ENCODE peak calls at places on chromosomes 2 and 18, in six cellular contexts. W is PC-3, M is MM.1S, C is GM23338, V is HCT116, T is hepatocyte. Q is an unnamed sample.

GRCh38 chr18:22432672-22433137 is 15.0 kb upstream of the CTAGE1 start:
- DNase-seq in M (no peak), C (no peak), V (peak), W (peak), T (peak), Q (no peak)

GRCh38 chr18:9901377-9901776 is 12.4 kb upstream of the VAPA start:
- DNase-seq in W (no peak), V (no peak), C (no peak), M (no peak), T (no peak), Q (no peak)

GRCh38 chr2:241496003-241496707 is 12.2 kb downstream of the STK25 start:
- DNase-seq in M (no peak), V (no peak), T (no peak), W (no peak), C (no peak), Q (no peak)

GRCh38 chr2:5696741-5697521 is 4.7 kb downstream of the SOX11 start:
- DNase-seq in T (peak), M (peak), W (no peak), V (no peak), C (peak), Q (peak)

GRCh38 chr2:69097148-69097610 is 84.2 kb downstream of the ANTXR1 start:
- DNase-seq in T (no peak), V (no peak), W (no peak), C (no peak), M (no peak), Q (no peak)

GRCh38 chr2:232871418-232871834 is 1.4 kb downstream of the SNORC start:
- DNase-seq in T (no peak), C (no peak), W (no peak), V (no peak), M (no peak), Q (no peak)

GRCh38 chr2:195590866-195591215 is 66.2 kb upstream of the SLC39A10 start:
- DNase-seq in T (peak), M (no peak), W (no peak), C (no peak), V (no peak), Q (no peak)

GRCh38 chr2:137031731-137032130 is 266.4 kb downstream of the THSD7B start:
- DNase-seq in C (no peak), T (no peak), M (no peak), V (no peak), W (no peak), Q (no peak)

GRCh38 chr2:127605691-127606277 is 40.2 kb upstream of the GPR17 start:
- DNase-seq in T (no peak), M (no peak), W (no peak), C (no peak), V (no peak), Q (no peak)

GRCh38 chr2:63842149-63843061 is 709 bp downstream of the UGP2 start:
- DNase-seq in V (no peak), W (peak), C (no peak), T (peak), M (peak), Q (peak)

GRCh38 chr2:222930862-222931261 is 70.0 kb downstream of the ACSL3 start:
- DNase-seq in M (no peak), V (no peak), T (no peak), W (no peak), C (no peak), Q (no peak)

GRCh38 chr2:127811397-127811860 is 458 bp upstream of the WDR33 start:
- DNase-seq in W (no peak), C (peak), V (no peak), T (no peak), M (no peak), Q (no peak)

GRCh38 chr2:19362652-19363473 is 4.4 kb upstream of the OSR1 start:
- DNase-seq in T (peak), C (peak), W (peak), M (peak), V (peak), Q (peak)

GRCh38 chr2:222052934-222053367 is 245.8 kb downstream of the PAX3 start:
- DNase-seq in V (peak), T (no peak), W (peak), M (no peak), C (peak), Q (no peak)

GRCh38 chr18:62183578-62184195 is 3.2 kb downstream of the PIGN start:
- DNase-seq in M (peak), C (peak), W (peak), V (peak), T (peak), Q (peak)

GRCh38 chr18:48831113-48831759 is 119.5 kb downstream of the SMAD7 start:
- DNase-seq in C (no peak), T (no peak), W (no peak), V (no peak), M (no peak), Q (no peak)

GRCh38 chr18:60064271-60064670 is 164.5 kb downstream of the PMAIP1 start:
- DNase-seq in V (no peak), W (peak), T (no peak), C (no peak), M (no peak), Q (no peak)

GRCh38 chr18:44686156-44686555 is 5.5 kb downstream of the SETBP1 start:
- DNase-seq in W (no peak), C (no peak), T (no peak), M (no peak), V (no peak), Q (no peak)

GRCh38 chr2:231937057-231937456 is 10.9 kb upstream of the NPPC start:
- DNase-seq in T (no peak), V (no peak), W (no peak), M (no peak), C (no peak), Q (no peak)

DNA sequence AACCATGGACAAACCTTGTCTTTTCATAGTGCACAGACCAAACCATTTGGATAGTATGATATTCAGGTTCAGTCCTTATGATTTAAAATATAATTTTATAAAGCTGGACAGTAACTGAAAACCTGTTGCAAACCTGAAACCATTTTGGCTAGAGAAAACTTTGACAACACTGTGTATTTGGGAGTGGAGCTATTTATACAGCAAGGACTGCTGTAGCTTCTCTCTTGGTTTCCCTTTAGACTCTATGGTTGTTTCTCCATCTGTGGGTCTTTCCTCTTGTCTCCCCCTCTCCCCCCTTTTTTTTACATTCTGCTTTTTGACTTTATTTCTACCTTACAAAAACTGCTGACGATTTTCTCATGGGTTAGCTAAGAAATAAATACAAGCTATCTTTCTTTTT is 581.7 kb downstream of the SLC4A3 start:
- DNase-seq in W (no peak), C (no peak), V (no peak), M (no peak), T (no peak), Q (no peak)
- TF ChIP-seq EZH2phosphoT487 in W (no peak), C (no peak), V (no peak), M (no peak), T (no peak), Q (no peak)

GRCh38 chr2:113796592-113797180 is 40.2 kb upstream of the SLC35F5 start:
- DNase-seq in T (no peak), M (no peak), W (no peak), C (no peak), V (no peak), Q (no peak)

GRCh38 chr2:113797237-113797636 is 40.8 kb upstream of the SLC35F5 start:
- DNase-seq in T (no peak), M (no peak), V (no peak), W (no peak), C (no peak), Q (no peak)

GRCh38 chr2:113795405-113795920 is 39.0 kb upstream of the SLC35F5 start:
- DNase-seq in V (no peak), C (no peak), T (no peak), W (no peak), M (no peak), Q (no peak)

DNA sequence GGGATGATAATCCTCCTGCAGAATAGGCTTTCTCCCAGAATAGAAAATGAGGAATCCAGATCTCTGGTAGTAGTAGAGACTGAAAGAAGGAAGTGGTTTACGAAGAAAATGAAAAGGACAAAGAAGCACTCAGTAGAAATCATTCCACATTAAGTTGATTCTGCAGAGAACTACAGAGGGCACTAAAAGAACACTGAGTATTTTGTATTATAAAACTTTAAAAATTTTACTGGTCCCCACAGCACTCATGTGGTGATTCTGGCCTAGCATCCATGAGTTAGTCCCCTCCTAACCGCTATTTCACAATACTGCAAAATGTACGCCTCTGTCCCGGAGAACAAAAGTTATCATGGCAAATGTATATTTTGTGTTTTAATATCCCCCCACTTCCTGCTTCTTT is 42.9 kb upstream of the SLC35F5 start:
- DNase-seq in V (no peak), M (no peak), W (no peak), T (no peak), C (no peak), Q (peak)
- TF ChIP-seq CTCF in V (no peak), M (no peak), W (peak), T (no peak), C (no peak), Q (peak)

GRCh38 chr18:31199190-31199769 is 36.6 kb upstream of the DSC1 start:
- DNase-seq in C (no peak), M (no peak), V (no peak), T (no peak), W (peak), Q (no peak)
- H3K27ac ChIP-seq in C (no peak), M (no peak), V (no peak), T (peak), W (peak), Q (no peak)

DNA sequence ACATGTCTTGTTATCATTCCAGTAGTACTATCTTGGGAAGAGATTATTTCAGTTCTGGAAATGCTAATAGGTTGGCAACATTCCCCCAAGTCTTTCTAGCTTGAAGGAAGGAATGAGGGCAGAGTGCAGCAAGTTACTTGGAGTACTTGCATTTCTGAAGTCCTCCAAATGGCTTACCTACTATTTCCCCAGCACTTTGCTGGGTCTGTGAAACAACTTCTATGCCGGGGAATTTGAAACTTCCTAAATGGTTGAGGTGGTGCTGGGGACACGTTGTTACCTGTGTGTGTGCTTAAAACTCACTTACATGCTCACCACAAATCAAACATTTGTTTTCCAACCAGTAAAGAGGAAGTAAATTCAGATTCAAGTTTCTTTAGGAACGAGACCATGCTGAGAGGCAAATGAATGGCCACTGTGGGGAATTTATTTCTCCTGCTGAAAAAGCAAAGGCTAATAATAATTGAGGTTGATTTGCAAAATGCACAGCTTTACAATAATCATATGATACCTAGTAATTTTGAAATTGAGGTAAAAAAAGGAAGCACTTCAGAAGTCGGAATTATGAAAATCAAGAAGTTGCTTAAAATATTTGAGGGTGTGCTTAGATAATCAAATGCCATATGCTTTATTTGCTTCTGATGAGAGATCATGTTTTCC is 1167.7 kb upstream of the ZEB2 start:
- DNase-seq in T (no peak), V (no peak), M (no peak), C (peak), W (peak), Q (peak)
- TF ChIP-seq EZH2phosphoT487 in T (no peak), V (no peak), M (no peak), C (no peak), W (no peak), Q (no peak)

Q was measured in OCI-LY7.